ENCODE peak calls at places on chromosome 4, in four cellular contexts. W is HepG2, O is hepatocyte, J is GM23248. F is an unnamed sample. For H3K4me1, the result is how much of the 10 kb centered on the place peaks cover.

GRCh38 chr4:87011340-87012034 is 76.7 kb downstream of the AFF1 start:
- DNase-seq in W (no peak), O (peak), J (peak), F (peak)

GRCh38 chr4:70556856-70557255 is 35.2 kb upstream of the AMBN start:
- DNase-seq in W (no peak), O (no peak), J (peak), F (peak)

GRCh38 chr4:82388405-82388804 is 14.6 kb upstream of the HNRNPD start:
- DNase-seq in W (no peak), O (no peak), J (no peak), F (no peak)

GRCh38 chr4:85548116-85548515 is 73.2 kb downstream of the ARHGAP24 start:
- DNase-seq in W (no peak), O (no peak), J (no peak), F (no peak)

GRCh38 chr4:7513731-7514130 is 79.0 kb upstream of the PSAPL1 start:
- DNase-seq in W (no peak), O (peak), J (peak), F (no peak)

GRCh38 chr4:80124246-80125211 is 51.5 kb upstream of the ANTXR2 start:
- DNase-seq in W (no peak), O (no peak), J (no peak), F (peak)

GRCh38 chr4:4666693-4667642 is 125.1 kb upstream of the STX18 start:
- DNase-seq in W (no peak), O (peak), J (peak), F (no peak)

GRCh38 chr4:55765070-55765469 is 54.5 kb upstream of the EXOC1L start:
- DNase-seq in W (no peak), O (no peak), J (no peak), F (no peak)

GRCh38 chr4:121272526-121272925 is 108.3 kb downstream of the QRFPR start:
- DNase-seq in W (no peak), O (peak), J (peak), F (peak)

GRCh38 chr4:145484240-145484846 is 2.7 kb downstream of the SMAD1 start:
- DNase-seq in W (no peak), O (no peak), J (no peak), F (no peak)

GRCh38 chr4:10841697-10842096 is 157.1 kb upstream of the CLNK start:
- DNase-seq in W (no peak), O (no peak), J (peak), F (no peak)

GRCh38 chr4:73853246-73853704 is at the start of gene PF4V1:
- DNase-seq in W (no peak), O (peak), J (peak), F (no peak)
- H2AFZ ChIP-seq in W (no peak), O (peak), J (peak), F (peak)

GRCh38 chr4:106238819-106239420 is 77.1 kb downstream of the TBCK start:
- DNase-seq in W (peak), O (peak), J (peak), F (peak)
- H3K27ac ChIP-seq in W (peak), O (peak), J (no peak), F (no peak)

DNA sequence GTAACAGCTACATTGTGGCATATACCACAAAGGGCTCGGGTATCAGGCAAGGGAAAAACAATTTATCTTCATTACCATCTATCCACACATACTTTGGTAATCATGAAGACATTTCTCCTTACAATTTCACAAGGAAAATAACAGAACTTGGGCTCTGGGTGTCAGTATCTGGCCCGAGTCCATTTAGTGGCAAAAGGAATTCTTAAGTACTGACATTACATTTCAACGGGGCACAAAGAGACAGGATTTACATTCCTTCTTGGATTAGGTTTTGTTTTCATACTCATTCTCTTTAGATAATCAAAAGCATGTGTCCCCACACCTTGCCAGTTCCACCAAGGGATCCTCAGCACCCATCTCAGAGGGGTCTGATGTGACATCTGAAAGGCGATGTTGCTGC is 118.4 kb downstream of the PALLD start:
- DNase-seq in W (no peak), O (no peak), J (peak), F (no peak)
- H3K4me1 ChIP-seq in W (under half), O (under half), J (half or more), F (under half)

GRCh38 chr4:2159931-2160330 is 82.0 kb downstream of the HAUS3 start:
- DNase-seq in W (no peak), O (no peak), J (no peak), F (no peak)

GRCh38 chr4:2166253-2166652 is 75.7 kb downstream of the HAUS3 start:
- DNase-seq in W (no peak), O (no peak), J (no peak), F (no peak)

GRCh38 chr4:2168469-2169319 is 73.2 kb downstream of the HAUS3 start:
- DNase-seq in W (no peak), O (no peak), J (no peak), F (peak)

GRCh38 chr4:2165391-2165790 is 76.5 kb downstream of the HAUS3 start:
- DNase-seq in W (peak), O (no peak), J (no peak), F (no peak)

GRCh38 chr4:2163311-2163821 is 78.6 kb downstream of the HAUS3 start:
- DNase-seq in W (no peak), O (no peak), J (no peak), F (no peak)
- H2AFZ ChIP-seq in W (no peak), O (no peak), J (no peak), F (no peak)

GRCh38 chr4:17398035-17398434 is 113.9 kb downstream of the QDPR start:
- DNase-seq in W (no peak), O (no peak), J (peak), F (no peak)
- H3K27ac ChIP-seq in W (no peak), O (peak), J (no peak), F (no peak)

GRCh38 chr4:38670939-38671593 is 7.1 kb downstream of the KLF3 start:
- DNase-seq in W (no peak), O (no peak), J (peak), F (no peak)

GRCh38 chr4:38669233-38669632 is 5.2 kb downstream of the KLF3 start:
- DNase-seq in W (no peak), O (no peak), J (peak), F (no peak)

GRCh38 chr4:38668203-38668602 is 4.2 kb downstream of the KLF3 start:
- DNase-seq in W (no peak), O (no peak), J (no peak), F (no peak)

GRCh38 chr4:38671594-38671943 is 7.6 kb downstream of the KLF3 start:
- DNase-seq in W (no peak), O (no peak), J (no peak), F (no peak)

GRCh38 chr4:38670061-38670894 is 6.3 kb downstream of the KLF3 start:
- DNase-seq in W (no peak), O (no peak), J (no peak), F (no peak)
- H3K4me1 ChIP-seq in W (half or more), O (half or more), J (half or more), F (half or more)

F was measured in mammary epithelial cell.